ENCODE peak calls at places on chromosomes 1 and 21, in ten cellular contexts. A is lower lobe of right lung; F is stimulated activated CD8-positive, alpha-beta memory T cell treated with anti-CD3 and anti-CD28 coated beads, Interleukin-4, amount 100 ng/mL, for 4 hours; P is CD4-positive, alpha-beta memory T cell; Q is T follicular helper cell; K is HTR-8/SVneo; G is stimulated activated CD4-positive, alpha-beta T cell treated with anti-CD3 and anti-CD28 coated beads, Interleukin-4, amount 100 ng/mL, for 24 hours; I is A673; R is activated T-cell treated with anti-CD3 and anti-CD28 coated beads for 1 hour; X is fibroblast of pulmonary artery. T is an unnamed sample.

GRCh38 chr1:29056256-29056655 is 67.4 kb downstream of the TMEM200B start:
- DNase-seq in A (no peak), F (no peak), P (no peak), Q (no peak), K (no peak), G (no peak), I (no peak), R (no peak), X (no peak), T (no peak)

GRCh38 chr1:59900640-59901039 is 25.9 kb downstream of the CYP2J2 start:
- DNase-seq in A (no peak), F (no peak), P (no peak), Q (no peak), K (peak), G (no peak), I (peak), R (no peak), X (no peak), T (no peak)

GRCh38 chr1:201624741-201625646 is 86.1 kb downstream of the NAV1 start:
- DNase-seq in A (no peak), F (no peak), P (no peak), Q (no peak), K (peak), G (no peak), I (no peak), R (no peak), X (peak), T (no peak)

GRCh38 chr21:39776589-39776988 is 31.6 kb downstream of the IGSF5 start:
- DNase-seq in A (no peak), F (no peak), P (no peak), Q (no peak), K (no peak), G (no peak), I (no peak), R (no peak), X (peak), T (no peak)

GRCh38 chr1:62392951-62393350 is 43.9 kb upstream of the USP1 start:
- DNase-seq in A (no peak), F (no peak), P (no peak), Q (no peak), K (no peak), G (no peak), I (no peak), R (no peak), X (no peak), T (no peak)

GRCh38 chr1:108082006-108082405 is 117.0 kb upstream of the VAV3 start:
- DNase-seq in A (no peak), F (no peak), P (no peak), Q (no peak), K (no peak), G (no peak), I (no peak), R (no peak), X (no peak), T (no peak)

GRCh38 chr1:228314658-228315483 is 91.8 kb downstream of the TRIM11 start:
- DNase-seq in A (peak), F (no peak), P (no peak), Q (no peak), K (no peak), G (no peak), I (no peak), R (no peak), X (no peak), T (no peak)

GRCh38 chr1:178086294-178087255 is 7.3 kb upstream of the RASAL2 start:
- DNase-seq in A (no peak), F (no peak), P (no peak), Q (no peak), K (no peak), G (no peak), I (no peak), R (no peak), X (peak), T (no peak)

T was measured in cortex of kidney.